ENCODE peak calls at places on chromosomes 1 and 21, in five cellular contexts. V is neural progenitor cell, W is mesenchymal stem cell, U is keratinocyte, S is endothelial cell of umbilical vein. E is an unnamed sample.

GRCh38 chr1:55420021-55420420 is 204.9 kb upstream of the USP24 start:
- DNase-seq in W (no peak), S (no peak), V (no peak), U (no peak), E (no peak)

GRCh38 chr1:26690576-26691031 is 5.2 kb upstream of the ARID1A start:
- DNase-seq in W (no peak), V (peak), U (no peak), S (peak), E (no peak)

GRCh38 chr1:161791889-161792655 is 26.0 kb downstream of the ATF6 start:
- DNase-seq in W (no peak), U (no peak), V (no peak), S (no peak), E (peak)

GRCh38 chr1:243882276-243882675 is 32.2 kb upstream of the AKT3 start:
- DNase-seq in U (no peak), S (no peak), V (no peak), W (peak), E (peak)

GRCh38 chr1:201450721-201451291 is 18.2 kb downstream of the PHLDA3 start:
- DNase-seq in V (peak), S (peak), U (no peak), W (peak), E (peak)

GRCh38 chr1:4375812-4376211 is 278.6 kb upstream of the AJAP1 start:
- DNase-seq in U (no peak), V (no peak), W (no peak), S (no peak), E (peak)

GRCh38 chr1:114164840-114165543 is 11.3 kb upstream of the SYT6 start:
- DNase-seq in S (no peak), U (no peak), W (no peak), V (no peak), E (no peak)

GRCh38 chr1:45989249-45989648 is 143.2 kb downstream of the PIK3R3 start:
- DNase-seq in V (no peak), U (no peak), W (no peak), S (no peak), E (no peak)

GRCh38 chr1:13797397-13797796 is 97.4 kb downstream of the PRDM2 start:
- DNase-seq in U (no peak), S (no peak), W (no peak), V (no peak), E (no peak)

GRCh38 chr1:49351744-49352143 is 575.1 kb upstream of the BEND5 start:
- DNase-seq in U (peak), V (no peak), S (no peak), W (no peak), E (peak)

GRCh38 chr1:53122194-53122846 is 20.1 kb downstream of the SLC1A7 start:
- DNase-seq in U (no peak), W (peak), S (no peak), V (no peak), E (peak)

GRCh38 chr21:29893687-29894086 is 46.1 kb downstream of the GRIK1 start:
- DNase-seq in W (no peak), S (no peak), U (no peak), V (no peak), E (no peak)

GRCh38 chr1:183872406-183872805 is 67.5 kb downstream of the RGL1 start:
- DNase-seq in V (no peak), S (peak), W (peak), U (no peak), E (no peak)

GRCh38 chr1:103125219-103125618 is 16.9 kb upstream of the COL11A1 start:
- DNase-seq in S (no peak), V (no peak), W (no peak), U (no peak), E (no peak)

GRCh38 chr1:153384996-153385580 is 5.8 kb downstream of the S100A8 start:
- DNase-seq in V (no peak), U (no peak), S (no peak), W (no peak), E (no peak)

GRCh38 chr1:23905461-23906025 is 7.6 kb downstream of the CNR2 start:
- DNase-seq in U (no peak), S (no peak), W (no peak), V (no peak), E (no peak)

GRCh38 chr1:32869844-32870614 is 683 bp downstream of the FNDC5 start:
- DNase-seq in V (no peak), W (no peak), U (no peak), S (no peak), E (no peak)

GRCh38 chr1:153566414-153567371 is 1.0 kb upstream of the S100A2 start:
- DNase-seq in V (peak), S (peak), U (peak), W (peak), E (peak)

GRCh38 chr1:183227963-183228649 is 42.0 kb downstream of the LAMC2 start:
- DNase-seq in S (peak), U (no peak), W (peak), V (peak), E (no peak)

GRCh38 chr1:106910798-106911197 is 145.7 kb upstream of the PRMT6 start:
- DNase-seq in S (no peak), W (no peak), U (no peak), V (no peak), E (no peak)
- H3K4me2 ChIP-seq in S (no peak), W (no peak), U (no peak), V (no peak), E (no peak)

GRCh38 chr1:29236993-29237905 is 927 bp downstream of the PTPRU start:
- DNase-seq in U (no peak), W (peak), S (peak), V (peak), E (peak)

GRCh38 chr1:29235955-29236742 is at the start of gene PTPRU:
- DNase-seq in S (peak), U (no peak), W (peak), V (peak), E (no peak)

GRCh38 chr1:29236743-29236992 is 346 bp downstream of the PTPRU start:
- DNase-seq in U (no peak), V (no peak), W (no peak), S (peak), E (peak)

GRCh38 chr1:29233693-29234092 is 2.6 kb upstream of the PTPRU start:
- DNase-seq in W (no peak), S (no peak), U (no peak), V (no peak), E (no peak)

GRCh38 chr1:29234471-29234870 is 1.9 kb upstream of the PTPRU start:
- DNase-seq in W (no peak), V (no peak), U (no peak), S (no peak), E (no peak)
- H3K4me2 ChIP-seq in W (no peak), V (no peak), U (no peak), S (no peak), E (no peak)

GRCh38 chr1:62337785-62338631 is 18.8 kb upstream of the KANK4 start:
- DNase-seq in W (no peak), S (no peak), V (peak), U (no peak), E (peak)

GRCh38 chr1:62341120-62341519 is 21.9 kb upstream of the KANK4 start:
- DNase-seq in U (no peak), V (no peak), S (no peak), W (no peak), E (no peak)

GRCh38 chr1:62343911-62344310 is 24.7 kb upstream of the KANK4 start:
- DNase-seq in S (no peak), V (no peak), U (no peak), W (no peak), E (no peak)

GRCh38 chr1:62337535-62337784 is 18.2 kb upstream of the KANK4 start:
- DNase-seq in S (no peak), V (no peak), W (no peak), U (no peak), E (no peak)

DNA sequence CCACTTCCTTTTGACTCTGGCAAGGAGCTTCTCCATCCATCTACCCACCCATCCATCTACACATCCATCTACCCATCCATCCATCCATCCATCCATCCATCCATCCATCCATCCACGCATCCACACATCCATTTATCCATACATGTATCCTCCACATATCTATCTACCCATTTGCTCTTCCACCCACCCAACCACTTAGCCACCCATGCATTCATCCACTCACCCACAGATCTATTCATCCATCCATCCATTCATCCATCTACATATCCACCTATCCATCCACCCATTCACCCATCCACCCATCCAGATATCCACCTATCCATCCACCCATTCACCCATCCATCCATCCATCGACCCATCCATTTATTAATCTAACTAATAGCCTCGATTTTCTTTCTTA is 23.0 kb upstream of the KANK4 start:
- DNase-seq in V (no peak), W (no peak), U (no peak), S (no peak), E (no peak)
- H3K4me2 ChIP-seq in V (no peak), W (no peak), U (no peak), S (no peak), E (no peak)

GRCh38 chr1:35932158-35932636 is 1.3 kb downstream of the AGO3 start:
- DNase-seq in U (no peak), W (no peak), S (no peak), V (no peak), E (no peak)

GRCh38 chr1:35936828-35937227 is 5.9 kb downstream of the AGO3 start:
- DNase-seq in W (no peak), V (no peak), S (no peak), U (no peak), E (no peak)

GRCh38 chr1:35935989-35936388 is 5.1 kb downstream of the AGO3 start:
- DNase-seq in S (no peak), W (peak), U (no peak), V (no peak), E (peak)

GRCh38 chr1:35932941-35933340 is 2.0 kb downstream of the AGO3 start:
- DNase-seq in U (no peak), S (no peak), W (no peak), V (no peak), E (no peak)

GRCh38 chr1:35935436-35935835 is 4.5 kb downstream of the AGO3 start:
- DNase-seq in U (no peak), V (no peak), S (peak), W (peak), E (peak)
- H3K4me2 ChIP-seq in U (no peak), V (no peak), S (no peak), W (no peak), E (no peak)

GRCh38 chr1:112960381-112960780 is 4.4 kb upstream of the SLC16A1 start:
- DNase-seq in S (no peak), U (no peak), V (no peak), W (no peak), E (no peak)
- H3K4me2 ChIP-seq in S (no peak), U (peak), V (no peak), W (no peak), E (no peak)

GRCh38 chr1:6686294-6686693 is 15.3 kb downstream of the DNAJC11 start:
- DNase-seq in S (no peak), W (peak), U (no peak), V (no peak), E (peak)
- H3K4me2 ChIP-seq in S (no peak), W (no peak), U (no peak), V (no peak), E (peak)

GRCh38 chr21:36681117-36681631 is 17.7 kb upstream of the SIM2 start:
- DNase-seq in S (no peak), U (no peak), V (no peak), W (no peak), E (no peak)
- H3K4me2 ChIP-seq in S (no peak), U (no peak), V (no peak), W (no peak), E (no peak)

GRCh38 chr1:116853680-116854191 is 56.0 kb upstream of the PTGFRN start:
- DNase-seq in U (no peak), S (peak), V (peak), W (peak), E (peak)
- H3K4me2 ChIP-seq in U (peak), S (peak), V (peak), W (peak), E (peak)